ENCODE peak calls at places on chromosomes 4 and X, in ten cellular contexts. One of them, this sample, is unnamed.

GRCh38 chr4:151322565-151322964 is 2.8 kb downstream of the SH3D19 start:
- DNase-seq in brain microvascular endothelial cell: no peak
- DNase-seq in heart left ventricle: no peak
- DNase-seq in mesothelial cell of epicardium: no peak
- DNase-seq in activated CD8-positive, alpha-beta T cell treated with anti-CD3 and anti-CD28 coated beads for 36 hours: no peak
- DNase-seq in upper lobe of right lung: no peak
- DNase-seq in GM20000: no peak
- DNase-seq in thyroid gland: peak; percentile 19
- DNase-seq in CD8-positive, alpha-beta T cell: no peak
- DNase-seq in astrocyte of the spinal cord: peak; percentile 9
- DNase-seq in this sample: no peak

GRCh38 chr4:83381173-83381572 is 46.5 kb upstream of the HPSE start:
- DNase-seq in brain microvascular endothelial cell: no peak
- DNase-seq in heart left ventricle: no peak
- DNase-seq in mesothelial cell of epicardium: no peak
- DNase-seq in activated CD8-positive, alpha-beta T cell treated with anti-CD3 and anti-CD28 coated beads for 36 hours: no peak
- DNase-seq in upper lobe of right lung: no peak
- DNase-seq in GM20000: no peak
- DNase-seq in thyroid gland: no peak
- DNase-seq in CD8-positive, alpha-beta T cell: no peak
- DNase-seq in astrocyte of the spinal cord: no peak
- DNase-seq in this sample: no peak

GRCh38 chr4:147039991-147040575 is 94.4 kb upstream of the TTC29 start:
- DNase-seq in brain microvascular endothelial cell: no peak
- DNase-seq in heart left ventricle: no peak
- DNase-seq in mesothelial cell of epicardium: no peak
- DNase-seq in activated CD8-positive, alpha-beta T cell treated with anti-CD3 and anti-CD28 coated beads for 36 hours: no peak
- DNase-seq in upper lobe of right lung: no peak
- DNase-seq in GM20000: no peak
- DNase-seq in thyroid gland: no peak
- DNase-seq in CD8-positive, alpha-beta T cell: no peak
- DNase-seq in astrocyte of the spinal cord: no peak
- DNase-seq in this sample: no peak

GRCh38 chr4:76782837-76783236 is 115.1 kb downstream of the SOWAHB start:
- DNase-seq in brain microvascular endothelial cell: peak; percentile 74
- DNase-seq in heart left ventricle: no peak
- DNase-seq in mesothelial cell of epicardium: no peak
- DNase-seq in activated CD8-positive, alpha-beta T cell treated with anti-CD3 and anti-CD28 coated beads for 36 hours: no peak
- DNase-seq in upper lobe of right lung: no peak
- DNase-seq in GM20000: no peak
- DNase-seq in thyroid gland: no peak
- DNase-seq in CD8-positive, alpha-beta T cell: no peak
- DNase-seq in astrocyte of the spinal cord: peak; percentile 87
- DNase-seq in this sample: no peak

GRCh38 chr4:87093443-87094123 is 126.8 kb downstream of the KLHL8 start:
- DNase-seq in brain microvascular endothelial cell: peak; percentile 43
- DNase-seq in heart left ventricle: no peak
- DNase-seq in mesothelial cell of epicardium: no peak
- DNase-seq in activated CD8-positive, alpha-beta T cell treated with anti-CD3 and anti-CD28 coated beads for 36 hours: peak; percentile 57
- DNase-seq in upper lobe of right lung: no peak
- DNase-seq in GM20000: peak; percentile 70
- DNase-seq in thyroid gland: no peak
- DNase-seq in CD8-positive, alpha-beta T cell: peak; percentile 59
- DNase-seq in astrocyte of the spinal cord: peak; percentile 61
- DNase-seq in this sample: peak; percentile 31

GRCh38 chr4:60683357-60683756 is 516.8 kb upstream of the ADGRL3 start:
- DNase-seq in brain microvascular endothelial cell: peak; percentile 88
- DNase-seq in heart left ventricle: no peak
- DNase-seq in mesothelial cell of epicardium: no peak
- DNase-seq in activated CD8-positive, alpha-beta T cell treated with anti-CD3 and anti-CD28 coated beads for 36 hours: no peak
- DNase-seq in upper lobe of right lung: no peak
- DNase-seq in GM20000: no peak
- DNase-seq in thyroid gland: no peak
- DNase-seq in CD8-positive, alpha-beta T cell: no peak
- DNase-seq in astrocyte of the spinal cord: peak; percentile 88
- DNase-seq in this sample: no peak

GRCh38 chrX:340121-340520 is 21.5 kb upstream of the GTPBP6 start:
- DNase-seq in brain microvascular endothelial cell: no peak
- DNase-seq in heart left ventricle: peak; percentile 33
- DNase-seq in mesothelial cell of epicardium: peak; percentile 0
- DNase-seq in activated CD8-positive, alpha-beta T cell treated with anti-CD3 and anti-CD28 coated beads for 36 hours: no peak
- DNase-seq in upper lobe of right lung: peak; percentile 43
- DNase-seq in GM20000: no peak
- DNase-seq in thyroid gland: no peak
- DNase-seq in CD8-positive, alpha-beta T cell: no peak
- DNase-seq in astrocyte of the spinal cord: no peak
- DNase-seq in this sample: no peak

GRCh38 chr4:128639586-128640270 is 169.8 kb upstream of the JADE1 start:
- DNase-seq in brain microvascular endothelial cell: no peak
- DNase-seq in heart left ventricle: no peak
- DNase-seq in mesothelial cell of epicardium: no peak
- DNase-seq in activated CD8-positive, alpha-beta T cell treated with anti-CD3 and anti-CD28 coated beads for 36 hours: no peak
- DNase-seq in upper lobe of right lung: no peak
- DNase-seq in GM20000: no peak
- DNase-seq in thyroid gland: no peak
- DNase-seq in CD8-positive, alpha-beta T cell: no peak
- DNase-seq in astrocyte of the spinal cord: no peak
- DNase-seq in this sample: no peak

GRCh38 chr4:48831532-48832015 is 686 bp downstream of the OCIAD1 start:
- DNase-seq in brain microvascular endothelial cell: no peak
- DNase-seq in heart left ventricle: no peak
- DNase-seq in mesothelial cell of epicardium: no peak
- DNase-seq in activated CD8-positive, alpha-beta T cell treated with anti-CD3 and anti-CD28 coated beads for 36 hours: no peak
- DNase-seq in upper lobe of right lung: no peak
- DNase-seq in GM20000: peak; percentile 10
- DNase-seq in thyroid gland: no peak
- DNase-seq in CD8-positive, alpha-beta T cell: no peak
- DNase-seq in astrocyte of the spinal cord: peak; percentile 27
- DNase-seq in this sample: peak; percentile 32

GRCh38 chr4:76251448-76252270 is at the start of gene FAM47E:
- DNase-seq in brain microvascular endothelial cell: peak; percentile 27
- DNase-seq in heart left ventricle: peak; percentile 87
- DNase-seq in mesothelial cell of epicardium: peak; percentile 36
- DNase-seq in activated CD8-positive, alpha-beta T cell treated with anti-CD3 and anti-CD28 coated beads for 36 hours: peak; percentile 57
- DNase-seq in upper lobe of right lung: peak; percentile 95
- DNase-seq in GM20000: peak; percentile 58
- DNase-seq in thyroid gland: peak; percentile 91
- DNase-seq in CD8-positive, alpha-beta T cell: peak; percentile 55
- DNase-seq in astrocyte of the spinal cord: peak; percentile 46
- DNase-seq in this sample: peak; percentile 19

GRCh38 chr4:183124228-183124627 is 25.2 kb downstream of the WWC2 start:
- DNase-seq in brain microvascular endothelial cell: no peak
- DNase-seq in heart left ventricle: no peak
- DNase-seq in mesothelial cell of epicardium: no peak
- DNase-seq in activated CD8-positive, alpha-beta T cell treated with anti-CD3 and anti-CD28 coated beads for 36 hours: no peak
- DNase-seq in upper lobe of right lung: no peak
- DNase-seq in GM20000: no peak
- DNase-seq in thyroid gland: no peak
- DNase-seq in CD8-positive, alpha-beta T cell: no peak
- DNase-seq in astrocyte of the spinal cord: no peak
- DNase-seq in this sample: no peak

GRCh38 chr4:175470141-175470540 is 341.9 kb downstream of the GPM6A start:
- DNase-seq in brain microvascular endothelial cell: peak; percentile 55
- DNase-seq in heart left ventricle: no peak
- DNase-seq in mesothelial cell of epicardium: no peak
- DNase-seq in activated CD8-positive, alpha-beta T cell treated with anti-CD3 and anti-CD28 coated beads for 36 hours: no peak
- DNase-seq in upper lobe of right lung: no peak
- DNase-seq in GM20000: no peak
- DNase-seq in thyroid gland: no peak
- DNase-seq in CD8-positive, alpha-beta T cell: no peak
- DNase-seq in astrocyte of the spinal cord: peak; percentile 41
- DNase-seq in this sample: no peak

GRCh38 chr4:121277194-121278105 is 103.4 kb downstream of the QRFPR start:
- DNase-seq in brain microvascular endothelial cell: no peak
- DNase-seq in heart left ventricle: no peak
- DNase-seq in mesothelial cell of epicardium: no peak
- DNase-seq in activated CD8-positive, alpha-beta T cell treated with anti-CD3 and anti-CD28 coated beads for 36 hours: no peak
- DNase-seq in upper lobe of right lung: no peak
- DNase-seq in GM20000: peak; percentile 26
- DNase-seq in thyroid gland: no peak
- DNase-seq in CD8-positive, alpha-beta T cell: no peak
- DNase-seq in astrocyte of the spinal cord: no peak
- DNase-seq in this sample: no peak

GRCh38 chrX:31483336-31483735 is 411.5 kb upstream of the FTHL17 start:
- DNase-seq in brain microvascular endothelial cell: peak; percentile 63
- DNase-seq in heart left ventricle: no peak
- DNase-seq in mesothelial cell of epicardium: no peak
- DNase-seq in activated CD8-positive, alpha-beta T cell treated with anti-CD3 and anti-CD28 coated beads for 36 hours: no peak
- DNase-seq in upper lobe of right lung: no peak
- DNase-seq in GM20000: no peak
- DNase-seq in thyroid gland: no peak
- DNase-seq in CD8-positive, alpha-beta T cell: no peak
- DNase-seq in astrocyte of the spinal cord: peak; percentile 75
- DNase-seq in this sample: no peak

DNA sequence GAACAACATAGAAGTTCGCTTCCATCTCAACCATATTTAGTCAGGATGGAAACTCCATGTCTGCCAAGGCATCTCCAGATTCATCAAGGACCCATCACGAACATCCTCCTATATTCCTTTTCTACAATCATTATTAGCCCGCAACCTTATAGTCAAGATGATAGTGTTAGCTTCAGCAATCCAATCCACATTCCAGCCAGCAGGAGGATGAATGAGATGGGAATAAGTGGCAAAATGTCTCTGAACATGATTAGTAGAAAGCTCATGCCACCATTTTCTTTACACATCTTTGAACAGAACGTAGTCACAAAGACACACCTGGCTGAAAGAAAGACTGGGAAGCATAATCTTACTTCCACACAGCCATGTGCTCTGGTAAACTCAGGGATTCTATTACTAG is 18.6 kb upstream of the NR0B1 start:
- DNase-seq in brain microvascular endothelial cell: no peak
- DNase-seq in heart left ventricle: no peak
- DNase-seq in mesothelial cell of epicardium: no peak
- DNase-seq in activated CD8-positive, alpha-beta T cell treated with anti-CD3 and anti-CD28 coated beads for 36 hours: no peak
- DNase-seq in upper lobe of right lung: no peak
- DNase-seq in GM20000: no peak
- DNase-seq in thyroid gland: no peak
- DNase-seq in CD8-positive, alpha-beta T cell: no peak
- DNase-seq in astrocyte of the spinal cord: no peak
- DNase-seq in this sample: no peak
- TF ChIP-seq CTCF in brain microvascular endothelial cell: no peak
- TF ChIP-seq CTCF in heart left ventricle: no peak
- TF ChIP-seq CTCF in mesothelial cell of epicardium: no peak
- TF ChIP-seq CTCF in activated CD8-positive, alpha-beta T cell treated with anti-CD3 and anti-CD28 coated beads for 36 hours: no peak
- TF ChIP-seq CTCF in upper lobe of right lung: no peak
- TF ChIP-seq CTCF in GM20000: no peak
- TF ChIP-seq CTCF in thyroid gland: no peak
- TF ChIP-seq CTCF in CD8-positive, alpha-beta T cell: no peak
- TF ChIP-seq CTCF in astrocyte of the spinal cord: no peak
- TF ChIP-seq CTCF in this sample: no peak

DNA sequence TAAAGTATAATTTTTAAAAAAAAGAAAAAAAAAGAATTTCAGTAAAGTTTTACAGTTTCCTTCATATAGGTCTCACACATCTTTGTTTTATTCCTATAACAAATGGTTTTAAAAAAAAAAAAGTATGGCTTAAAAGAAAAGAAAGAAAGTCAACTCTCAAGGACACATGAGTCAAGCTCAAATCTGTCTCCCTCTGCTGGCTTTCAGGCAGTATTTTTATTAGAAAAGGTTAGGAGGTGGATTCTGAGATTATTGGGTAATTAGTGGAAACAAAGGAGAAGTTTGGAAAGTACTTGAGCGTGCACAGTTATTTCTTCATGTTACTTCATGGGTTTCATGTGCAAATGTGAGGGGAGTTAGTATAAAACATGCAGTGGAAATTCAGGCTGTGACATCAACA is 36.6 kb upstream of the BTC start:
- DNase-seq in brain microvascular endothelial cell: no peak
- DNase-seq in heart left ventricle: no peak
- DNase-seq in mesothelial cell of epicardium: no peak
- DNase-seq in activated CD8-positive, alpha-beta T cell treated with anti-CD3 and anti-CD28 coated beads for 36 hours: no peak
- DNase-seq in upper lobe of right lung: no peak
- DNase-seq in GM20000: no peak
- DNase-seq in thyroid gland: no peak
- DNase-seq in CD8-positive, alpha-beta T cell: no peak
- DNase-seq in astrocyte of the spinal cord: no peak
- DNase-seq in this sample: no peak
- TF ChIP-seq CTCF in brain microvascular endothelial cell: peak; percentile 48
- TF ChIP-seq CTCF in heart left ventricle: no peak
- TF ChIP-seq CTCF in mesothelial cell of epicardium: no peak
- TF ChIP-seq CTCF in activated CD8-positive, alpha-beta T cell treated with anti-CD3 and anti-CD28 coated beads for 36 hours: no peak
- TF ChIP-seq CTCF in upper lobe of right lung: no peak
- TF ChIP-seq CTCF in GM20000: no peak
- TF ChIP-seq CTCF in thyroid gland: no peak
- TF ChIP-seq CTCF in CD8-positive, alpha-beta T cell: no peak
- TF ChIP-seq CTCF in astrocyte of the spinal cord: no peak
- TF ChIP-seq CTCF in this sample: peak; percentile 19

DNA sequence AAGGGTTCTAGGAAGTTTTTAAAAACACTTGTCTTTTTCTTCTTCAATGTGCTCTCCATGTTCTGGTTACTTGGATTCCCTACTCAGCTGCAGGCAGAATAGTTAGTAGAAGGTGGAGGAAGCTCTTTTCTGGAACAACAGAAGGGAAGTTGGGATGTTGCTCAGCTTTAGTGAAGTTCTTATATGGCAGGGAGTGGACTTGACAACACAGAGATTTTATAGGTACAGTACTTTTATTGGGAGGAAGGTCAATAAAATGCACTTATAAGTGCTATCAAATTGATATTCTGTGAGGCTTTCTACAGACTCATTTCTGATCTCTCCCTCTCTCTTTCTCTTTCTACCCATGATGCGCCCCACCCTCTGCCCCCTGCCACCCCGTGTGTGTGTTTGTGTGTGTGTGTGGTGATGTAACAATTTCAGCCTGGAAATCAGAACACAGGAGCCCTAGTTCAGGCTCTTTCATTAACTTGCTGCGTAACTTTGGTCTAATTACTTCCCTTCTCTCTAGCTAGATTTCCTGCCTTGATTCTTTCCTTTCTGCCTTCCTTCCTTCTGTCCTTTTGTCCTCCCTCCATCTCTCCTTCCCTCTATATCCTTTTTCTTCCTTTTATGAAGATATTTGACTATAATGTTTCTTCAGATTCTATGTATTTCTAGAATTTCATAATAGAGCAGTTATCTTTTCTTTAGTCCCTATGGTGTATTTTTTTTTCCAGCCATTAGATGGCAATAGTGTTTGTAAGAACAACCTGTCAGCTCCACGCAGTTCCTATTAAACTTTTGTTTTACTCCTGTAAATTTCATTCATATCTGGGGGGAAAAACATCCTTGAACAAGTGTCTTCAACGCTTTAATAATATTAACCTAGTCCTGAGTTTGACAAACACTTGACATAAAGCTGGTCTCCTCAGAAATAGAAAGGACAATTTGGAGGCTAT is 37.1 kb downstream of the HEPH start:
- DNase-seq in brain microvascular endothelial cell: no peak
- DNase-seq in heart left ventricle: no peak
- DNase-seq in mesothelial cell of epicardium: no peak
- DNase-seq in activated CD8-positive, alpha-beta T cell treated with anti-CD3 and anti-CD28 coated beads for 36 hours: no peak
- DNase-seq in upper lobe of right lung: no peak
- DNase-seq in GM20000: no peak
- DNase-seq in thyroid gland: no peak
- DNase-seq in CD8-positive, alpha-beta T cell: no peak
- DNase-seq in astrocyte of the spinal cord: peak; percentile 7
- DNase-seq in this sample: no peak
- TF ChIP-seq CTCF in brain microvascular endothelial cell: no peak
- TF ChIP-seq CTCF in heart left ventricle: no peak
- TF ChIP-seq CTCF in mesothelial cell of epicardium: no peak
- TF ChIP-seq CTCF in activated CD8-positive, alpha-beta T cell treated with anti-CD3 and anti-CD28 coated beads for 36 hours: peak; percentile 54
- TF ChIP-seq CTCF in upper lobe of right lung: peak; percentile 28
- TF ChIP-seq CTCF in GM20000: no peak
- TF ChIP-seq CTCF in thyroid gland: peak; percentile 40
- TF ChIP-seq CTCF in CD8-positive, alpha-beta T cell: no peak
- TF ChIP-seq CTCF in astrocyte of the spinal cord: peak; percentile 27
- TF ChIP-seq CTCF in this sample: peak; percentile 39

GRCh38 chr4:169902658-169903345 is 123.4 kb downstream of the MFAP3L start:
- DNase-seq in brain microvascular endothelial cell: no peak
- DNase-seq in heart left ventricle: no peak
- DNase-seq in mesothelial cell of epicardium: no peak
- DNase-seq in activated CD8-positive, alpha-beta T cell treated with anti-CD3 and anti-CD28 coated beads for 36 hours: no peak
- DNase-seq in upper lobe of right lung: no peak
- DNase-seq in GM20000: no peak
- DNase-seq in thyroid gland: peak; percentile 3
- DNase-seq in CD8-positive, alpha-beta T cell: no peak
- DNase-seq in astrocyte of the spinal cord: no peak
- DNase-seq in this sample: no peak
- TF ChIP-seq CTCF in brain microvascular endothelial cell: no peak
- TF ChIP-seq CTCF in heart left ventricle: no peak
- TF ChIP-seq CTCF in mesothelial cell of epicardium: no peak
- TF ChIP-seq CTCF in activated CD8-positive, alpha-beta T cell treated with anti-CD3 and anti-CD28 coated beads for 36 hours: no peak
- TF ChIP-seq CTCF in upper lobe of right lung: no peak
- TF ChIP-seq CTCF in GM20000: no peak
- TF ChIP-seq CTCF in thyroid gland: no peak
- TF ChIP-seq CTCF in CD8-positive, alpha-beta T cell: no peak
- TF ChIP-seq CTCF in astrocyte of the spinal cord: no peak
- TF ChIP-seq CTCF in this sample: no peak

This sample was measured in GM06990.